ENCODE peak calls at places on chromosome 21, in four cellular contexts. Z, X, J and O are unnamed samples.

GRCh38 chr21:32878654-32879053 is 107.1 kb upstream of the PAXBP1 start:
- DNase-seq in Z (no peak), X (no peak), J (no peak), O (no peak)

GRCh38 chr21:27795418-27795817 is 828.5 kb upstream of the ADAMTS5 start:
- DNase-seq in Z (no peak), X (peak), J (no peak), O (no peak)

GRCh38 chr21:39663066-39663465 is 50.3 kb downstream of the B3GALT5 start:
- DNase-seq in Z (no peak), X (no peak), J (no peak), O (no peak)

GRCh38 chr21:16084776-16085364 is 355.1 kb downstream of the USP25 start:
- DNase-seq in Z (no peak), X (peak), J (peak), O (no peak)

GRCh38 chr21:15935530-15935929 is 205.7 kb downstream of the USP25 start:
- DNase-seq in Z (no peak), X (no peak), J (no peak), O (no peak)

GRCh38 chr21:35561076-35561475 is 499.2 kb downstream of the SETD4 start:
- DNase-seq in Z (no peak), X (peak), J (no peak), O (no peak)

GRCh38 chr21:36166705-36167104 is 10.1 kb downstream of the DOP1B start:
- DNase-seq in Z (no peak), X (no peak), J (no peak), O (no peak)

GRCh38 chr21:17523007-17523451 is 10.2 kb downstream of the CXADR start:
- DNase-seq in Z (no peak), X (no peak), J (no peak), O (no peak)

GRCh38 chr21:32726742-32727477 is 903 bp downstream of the SYNJ1 start:
- DNase-seq in Z (no peak), X (peak), J (peak), O (no peak)

GRCh38 chr21:41045534-41046268 is 122.3 kb upstream of the BACE2 start:
- DNase-seq in Z (no peak), X (no peak), J (no peak), O (no peak)

GRCh38 chr21:35428041-35428400 is 378.9 kb upstream of the RUNX1 start:
- DNase-seq in Z (no peak), X (peak), J (peak), O (no peak)

GRCh38 chr21:37427221-37427620 is 60.6 kb downstream of the DYRK1A start:
- DNase-seq in Z (no peak), X (no peak), J (no peak), O (no peak)

GRCh38 chr21:44088401-44088780 is 18.8 kb upstream of the PWP2 start:
- DNase-seq in Z (no peak), X (no peak), J (no peak), O (peak)
- H3K9ac ChIP-seq in Z (no peak), X (no peak), J (no peak), O (no peak)

DNA sequence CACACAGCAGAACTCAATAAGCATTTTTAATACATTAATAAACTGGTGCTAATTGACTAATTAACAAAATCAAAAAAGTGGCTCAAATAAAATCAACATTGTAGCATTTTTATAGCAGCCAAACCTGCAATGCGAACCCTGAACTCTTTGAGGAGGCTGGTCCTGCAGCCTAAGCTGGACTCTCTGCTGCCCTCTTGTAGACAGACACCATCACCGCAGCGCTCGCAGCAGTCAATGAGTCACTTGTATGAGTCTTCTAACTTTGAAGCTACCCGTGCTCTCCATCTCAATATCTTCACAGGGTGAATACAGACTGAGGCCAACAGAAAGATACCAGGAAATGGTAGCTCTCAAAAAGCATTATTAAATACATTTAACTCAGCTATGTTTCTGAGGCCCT is 9.7 kb upstream of the KRTAP7-1 start:
- DNase-seq in Z (no peak), X (no peak), J (no peak), O (no peak)
- TF ChIP-seq CTCF in Z (peak), X (no peak), J (no peak), O (peak)

DNA sequence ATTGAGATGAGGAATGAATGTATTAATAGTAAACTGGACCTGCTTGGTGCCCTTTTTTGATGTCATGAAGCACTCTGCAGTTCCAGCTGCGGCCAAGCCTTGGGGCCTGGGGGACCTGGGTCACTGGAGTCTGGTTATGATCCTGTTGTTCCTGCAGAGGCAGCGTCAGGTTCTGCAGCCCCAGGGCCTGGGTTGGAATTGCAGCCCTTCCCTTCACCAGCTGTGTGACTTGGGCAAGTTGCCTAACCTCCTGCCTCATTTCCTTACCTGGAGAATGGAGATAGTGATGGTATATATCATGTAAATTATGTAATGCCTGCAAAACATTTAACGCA is 9.1 kb upstream of the ATP5PO start:
- DNase-seq in Z (no peak), X (no peak), J (no peak), O (peak)
- H3K9ac ChIP-seq in Z (no peak), X (no peak), J (no peak), O (peak)

DNA sequence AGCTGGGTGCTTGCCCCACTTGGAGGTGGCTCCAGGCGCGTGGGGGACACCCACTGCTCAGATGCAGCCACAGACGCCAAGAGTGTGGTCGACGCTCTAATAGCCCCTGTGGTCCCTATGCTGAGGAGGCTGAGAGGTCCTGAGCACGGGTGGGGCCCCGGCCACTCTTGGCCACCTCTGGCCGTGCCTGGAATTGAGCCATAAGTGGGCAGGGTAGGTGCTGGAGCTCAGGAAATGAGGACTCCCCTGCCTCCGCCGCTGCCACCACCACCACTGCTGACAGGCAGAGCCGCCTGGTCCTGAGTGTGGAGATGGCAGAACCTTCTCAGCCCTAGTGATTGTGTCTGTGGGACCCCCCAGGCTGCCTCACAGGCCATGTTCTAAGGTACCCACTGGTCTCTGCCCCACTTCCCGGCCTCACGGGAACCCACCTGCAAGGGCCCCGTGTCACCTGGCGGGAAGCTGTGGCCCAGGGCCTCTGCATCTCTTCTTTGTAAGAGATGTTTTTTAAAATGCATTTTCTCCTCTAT is 34.6 kb upstream of the DIP2A start:
- DNase-seq in Z (no peak), X (no peak), J (no peak), O (peak)
- TF ChIP-seq CTCF in Z (no peak), X (no peak), J (no peak), O (no peak)

GRCh38 chr21:45029298-45029967 is 44.9 kb upstream of the ADARB1 start:
- DNase-seq in Z (no peak), X (no peak), J (no peak), O (peak)
- H3K9ac ChIP-seq in Z (no peak), X (no peak), J (no peak), O (no peak)

GRCh38 chr21:42401820-42402251 is 1.9 kb upstream of the UBASH3A start:
- DNase-seq in Z (no peak), X (no peak), J (no peak), O (no peak)
- TF ChIP-seq CTCF in Z (no peak), X (no peak), J (no peak), O (no peak)

GRCh38 chr21:46394819-46395152 is 63.9 kb upstream of the DIP2A start:
- DNase-seq in Z (no peak), X (no peak), J (no peak), O (no peak)
- H3K9ac ChIP-seq in Z (no peak), X (no peak), J (no peak), O (no peak)